ENCODE peak calls at places on chromosomes 6 and 20, in six cellular contexts. A is tibial artery, P is HS-5, Z is T follicular helper cell, W is kidney tubule cell, L is HEK293T. R is an unnamed sample.

GRCh38 chr6:99739526-99739925 is 132.9 kb downstream of the PRDM13 start:
- DNase-seq in L (no peak), A (no peak), Z (no peak), W (no peak), P (no peak), R (no peak)

GRCh38 chr6:80338201-80338836 is 231.8 kb downstream of the BCKDHB start:
- DNase-seq in W (peak), A (no peak), P (no peak), Z (peak), L (peak), R (peak)

GRCh38 chr6:118085665-118086064 is 178.6 kb downstream of the SLC35F1 start:
- DNase-seq in W (no peak), A (no peak), P (no peak), L (no peak), Z (no peak), R (no peak)

GRCh38 chr6:63023726-63024125 is 187.5 kb upstream of the FKBP1C start:
- DNase-seq in A (no peak), P (no peak), L (no peak), Z (no peak), W (no peak), R (no peak)

GRCh38 chr6:150142304-150142656 is 564 bp upstream of the PPP1R14C start:
- DNase-seq in A (no peak), L (no peak), Z (no peak), P (peak), W (peak), R (no peak)

GRCh38 chr20:23477223-23477622 is 13.7 kb upstream of the CST8 start:
- DNase-seq in A (no peak), L (no peak), Z (no peak), W (no peak), P (no peak), R (no peak)

GRCh38 chr6:159720708-159721107 is 6.6 kb upstream of the WTAP start:
- DNase-seq in L (peak), Z (peak), W (peak), P (no peak), A (no peak), R (peak)

GRCh38 chr6:169577974-169578373 is 123.9 kb downstream of the WDR27 start:
- DNase-seq in W (no peak), L (no peak), Z (no peak), P (no peak), A (no peak), R (no peak)

GRCh38 chr6:163839296-163839695 is 424.8 kb downstream of the QKI start:
- DNase-seq in W (no peak), L (no peak), Z (no peak), P (no peak), A (no peak), R (no peak)

GRCh38 chr6:20444786-20445271 is 43.1 kb downstream of the E2F3 start:
- DNase-seq in W (peak), A (no peak), P (no peak), Z (no peak), L (no peak), R (no peak)

GRCh38 chr6:166584046-166584679 is 2.3 kb downstream of the RAMACL start:
- DNase-seq in Z (no peak), A (no peak), P (no peak), L (no peak), W (no peak), R (no peak)

GRCh38 chr6:106870824-106871300 is 103.7 kb downstream of the CD24 start:
- DNase-seq in P (peak), L (no peak), Z (no peak), W (peak), A (no peak), R (no peak)

GRCh38 chr20:61692476-61692875 is 373.2 kb downstream of the TAF4 start:
- DNase-seq in W (no peak), Z (no peak), A (no peak), P (no peak), L (no peak), R (no peak)

GRCh38 chr6:158086706-158087518 is 81.2 kb downstream of the SERAC1 start:
- DNase-seq in A (peak), Z (no peak), L (no peak), P (no peak), W (no peak), R (no peak)

GRCh38 chr6:8743146-8743745 is 307.9 kb upstream of the SLC35B3 start:
- DNase-seq in L (no peak), A (no peak), P (peak), W (peak), Z (no peak), R (no peak)

GRCh38 chr6:52681416-52681815 is 10.5 kb downstream of the TMEM14A start:
- DNase-seq in W (no peak), Z (no peak), A (no peak), L (no peak), P (no peak), R (no peak)

GRCh38 chr20:23879328-23879798 is at the start of gene CST5:
- DNase-seq in Z (no peak), A (peak), L (no peak), W (no peak), P (no peak), R (no peak)

GRCh38 chr6:163335671-163336545 is 78.6 kb upstream of the QKI start:
- DNase-seq in P (no peak), A (peak), Z (no peak), L (no peak), W (no peak), R (no peak)

GRCh38 chr6:44708208-44708607 is 320.7 kb downstream of the CDC5L start:
- DNase-seq in W (no peak), Z (no peak), L (no peak), P (no peak), A (no peak), R (no peak)

GRCh38 chr6:30101423-30101938 is 11.4 kb downstream of the TRIM31 start:
- DNase-seq in P (no peak), Z (no peak), W (peak), L (no peak), A (no peak), R (no peak)

GRCh38 chr6:129276986-129277385 is 394.0 kb downstream of the LAMA2 start:
- DNase-seq in W (no peak), P (no peak), A (no peak), L (no peak), Z (no peak), R (no peak)

GRCh38 chr6:43478008-43478372 is 620 bp downstream of the TJAP1 start:
- DNase-seq in L (no peak), W (no peak), P (no peak), A (no peak), Z (no peak), R (no peak)

GRCh38 chr20:61253640-61254511 is 1.8 kb downstream of the CDH4 start:
- DNase-seq in A (no peak), Z (no peak), W (peak), L (peak), P (no peak), R (no peak)

GRCh38 chr20:57223648-57224489 is 42.6 kb downstream of the BMP7 start:
- DNase-seq in L (no peak), A (no peak), Z (no peak), P (no peak), W (no peak), R (no peak)

GRCh38 chr6:36024154-36024760 is at the start of gene SLC26A8:
- DNase-seq in L (no peak), P (no peak), Z (no peak), A (no peak), W (no peak), R (no peak)

GRCh38 chr6:50185006-50185405 is 135.3 kb upstream of the DEFB112 start:
- DNase-seq in A (no peak), P (no peak), L (peak), W (peak), Z (no peak), R (no peak)

GRCh38 chr6:46098678-46099077 is 31.1 kb upstream of the ENPP4 start:
- DNase-seq in W (peak), L (no peak), A (no peak), Z (no peak), P (no peak), R (no peak)

GRCh38 chr20:9323622-9324021 is 190.8 kb upstream of the LAMP5 start:
- DNase-seq in A (no peak), Z (no peak), L (peak), P (no peak), W (no peak), R (no peak)

GRCh38 chr6:12339808-12340487 is 49.8 kb downstream of the EDN1 start:
- DNase-seq in Z (no peak), P (no peak), A (no peak), W (no peak), L (no peak), R (no peak)

GRCh38 chr6:156976144-156977088 is 199.2 kb downstream of the ARID1B start:
- DNase-seq in A (no peak), W (peak), P (no peak), Z (no peak), L (no peak), R (no peak)

R was measured in effector CD8-positive, alpha-beta T cell.